ENCODE peak calls at places on chromosome 19, in six cellular contexts. M, U, X, Q, L and D are unnamed samples.
A peak's percentile ranks its signal among the peaks of the same experiment; 100 is the strongest.

GRCh38 chr19:9793051-9793591 is 24.6 kb upstream of the ZNF846 start:
- DNase-seq in L (no peak), M (peak; percentile 59), Q (peak; percentile 49), U (no peak), X (no peak), D (no peak)

GRCh38 chr19:1609680-1610474 is 4.6 kb upstream of the UQCR11 start:
- DNase-seq in U (no peak), M (no peak), Q (no peak), X (no peak), L (no peak), D (no peak)

GRCh38 chr19:3644351-3645066 is 17.9 kb upstream of the CACTIN start:
- DNase-seq in M (peak; percentile 44), U (no peak), Q (no peak), L (no peak), X (no peak), D (peak; percentile 32)

GRCh38 chr19:18317998-18318800 is 4.7 kb downstream of the LSM4 start:
- DNase-seq in M (no peak), Q (no peak), U (no peak), X (peak; percentile 95), L (no peak), D (no peak)

GRCh38 chr19:54696117-54696548 is 28.1 kb upstream of the KIR3DL3 start:
- DNase-seq in Q (no peak), M (no peak), U (no peak), L (no peak), X (no peak), D (no peak)

GRCh38 chr19:16942583-16942982 is 53.8 kb downstream of the F2RL3 start:
- DNase-seq in X (no peak), M (no peak), U (no peak), L (no peak), Q (no peak), D (no peak)

GRCh38 chr19:32018014-32018413 is 327.4 kb upstream of the ZNF507 start:
- DNase-seq in L (peak; percentile 72), U (peak; percentile 9), Q (no peak), X (no peak), M (peak; percentile 24), D (no peak)

GRCh38 chr19:33064778-33065550 is at the start of gene RHPN2:
- DNase-seq in M (no peak), Q (peak; percentile 84), L (peak; percentile 49), U (no peak), X (no peak), D (peak; percentile 57)

GRCh38 chr19:8307400-8307964 is 676 bp downstream of the CD320 start:
- DNase-seq in Q (no peak), M (peak; percentile 17), U (no peak), X (no peak), L (no peak), D (no peak)

GRCh38 chr19:15096223-15096622 is 11.0 kb upstream of the SYDE1 start:
- DNase-seq in U (no peak), M (no peak), L (no peak), X (no peak), Q (no peak), D (no peak)

GRCh38 chr19:44644391-44645016 is 794 bp downstream of the PVR start:
- DNase-seq in L (peak; percentile 64), Q (peak; percentile 59), M (peak; percentile 21), U (no peak), X (no peak), D (peak; percentile 43)

GRCh38 chr19:53772943-53773342 is 51.2 kb downstream of the NLRP12 start:
- DNase-seq in M (peak; percentile 21), X (no peak), U (peak; percentile 16), Q (peak; percentile 61), L (peak; percentile 12), D (peak; percentile 54)

GRCh38 chr19:776549-776948 is 20.7 kb upstream of the PTBP1 start:
- DNase-seq in L (no peak), M (no peak), X (no peak), Q (no peak), U (no peak), D (no peak)

GRCh38 chr19:680287-681028 is 4.3 kb downstream of the FSTL3 start:
- DNase-seq in M (peak; percentile 100), X (peak; percentile 89), U (peak; percentile 61), Q (peak; percentile 98), L (peak; percentile 86), D (peak; percentile 94)

GRCh38 chr19:15397236-15397635 is 17.6 kb upstream of the AKAP8 start:
- DNase-seq in X (no peak), U (no peak), Q (no peak), L (no peak), M (no peak), D (no peak)

GRCh38 chr19:46959962-46960556 is 59.6 kb upstream of the NPAS1 start:
- DNase-seq in U (no peak), M (no peak), Q (no peak), X (no peak), L (no peak), D (no peak)

GRCh38 chr19:39203372-39204341 is at the start of gene SYCN:
- DNase-seq in M (no peak), X (no peak), Q (no peak), L (no peak), U (no peak), D (no peak)

GRCh38 chr19:57815247-57816075 is 748 bp upstream of the ZNF552 start:
- DNase-seq in U (no peak), L (no peak), Q (no peak), M (no peak), X (no peak), D (no peak)

GRCh38 chr19:38719761-38720558 is 24.3 kb downstream of the CAPN12 start:
- DNase-seq in U (no peak), L (peak; percentile 34), M (peak; percentile 87), Q (no peak), X (no peak), D (peak; percentile 85)

GRCh38 chr19:45424191-45425058 is 708 bp upstream of the ERCC1 start:
- DNase-seq in U (peak; percentile 80), X (peak; percentile 52), Q (peak; percentile 98), L (peak; percentile 99), M (no peak), D (peak; percentile 98)

GRCh38 chr19:35757231-35757748 is 461 bp upstream of the HSPB6 start:
- DNase-seq in L (peak; percentile 72), U (peak; percentile 64), Q (peak; percentile 96), M (peak; percentile 72), X (no peak), D (peak; percentile 85)